ENCODE peak calls at places on chromosomes 16 and 17, in five cellular contexts. A, F, Y, T and X are unnamed samples.

GRCh38 chr17:67390646-67391480 is 13.8 kb downstream of the PITPNC1 start:
- DNase-seq in A (peak), F (peak), Y (no peak), T (peak), X (peak)

GRCh38 chr16:5448798-5449197 is 351.2 kb upstream of the EEF2KMT start:
- DNase-seq in A (no peak), F (no peak), Y (no peak), T (no peak), X (no peak)

GRCh38 chr17:67129283-67129682 is 84.9 kb downstream of the CACNG1 start:
- DNase-seq in A (peak), F (no peak), Y (no peak), T (no peak), X (no peak)

GRCh38 chr16:64751906-64752305 is 370.0 kb downstream of the CDH11 start:
- DNase-seq in A (no peak), F (no peak), Y (no peak), T (peak), X (peak)

GRCh38 chr16:62018301-62019060 is 17.8 kb downstream of the CDH8 start:
- DNase-seq in A (no peak), F (no peak), Y (no peak), T (no peak), X (no peak)

GRCh38 chr16:16045311-16045710 is 95.9 kb downstream of the ABCC1 start:
- DNase-seq in A (peak), F (no peak), Y (no peak), T (no peak), X (no peak)

GRCh38 chr17:37134050-37134449 is 185.3 kb downstream of the AATF start:
- DNase-seq in A (no peak), F (no peak), Y (no peak), T (no peak), X (no peak)

GRCh38 chr17:37107406-37108083 is 158.8 kb downstream of the AATF start:
- DNase-seq in A (no peak), F (peak), Y (no peak), T (no peak), X (peak)

GRCh38 chr17:76333673-76334505 is 19.8 kb downstream of the PRPSAP1 start:
- DNase-seq in A (no peak), F (no peak), Y (no peak), T (no peak), X (no peak)

GRCh38 chr17:79741401-79741750 is 10.6 kb downstream of the ENPP7 start:
- DNase-seq in A (no peak), F (no peak), Y (no peak), T (no peak), X (no peak)

GRCh38 chr17:46179375-46179999 is 13.7 kb downstream of the KANSL1 start:
- DNase-seq in A (no peak), F (no peak), Y (no peak), T (no peak), X (no peak)

GRCh38 chr17:62895650-62896301 is 70.3 kb upstream of the TANC2 start:
- DNase-seq in A (no peak), F (no peak), Y (no peak), T (no peak), X (peak)

GRCh38 chr17:18194394-18194793 is 10.8 kb downstream of the ALKBH5 start:
- DNase-seq in A (no peak), F (no peak), Y (no peak), T (no peak), X (no peak)

GRCh38 chr17:50209472-50210248 is 8.2 kb upstream of the COL1A1 start:
- DNase-seq in A (no peak), F (peak), Y (peak), T (peak), X (peak)

GRCh38 chr16:84027607-84028006 is 15.0 kb downstream of the SLC38A8 start:
- DNase-seq in A (no peak), F (no peak), Y (no peak), T (no peak), X (no peak)

GRCh38 chr16:22848451-22848850 is 34.5 kb downstream of the HS3ST2 start:
- DNase-seq in A (no peak), F (no peak), Y (no peak), T (no peak), X (no peak)

GRCh38 chr17:63490321-63490720 is 13.5 kb downstream of the ACE start:
- DNase-seq in A (no peak), F (no peak), Y (no peak), T (no peak), X (no peak)

GRCh38 chr17:70119545-70119944 is 44.5 kb downstream of the KCNJ16 start:
- DNase-seq in A (no peak), F (no peak), Y (no peak), T (no peak), X (no peak)

GRCh38 chr17:43734376-43734775 is 24.2 kb downstream of the SOST start:
- DNase-seq in A (no peak), F (no peak), Y (no peak), T (peak), X (peak)

GRCh38 chr17:70171159-70171558 is 1.8 kb downstream of the KCNJ2 start:
- DNase-seq in A (no peak), F (no peak), Y (no peak), T (no peak), X (no peak)

GRCh38 chr17:81580481-81580880 is 28.3 kb upstream of the FAAP100 start:
- DNase-seq in A (no peak), F (no peak), Y (no peak), T (no peak), X (no peak)

GRCh38 chr16:85052536-85052935 is 24.9 kb downstream of the KIAA0513 start:
- DNase-seq in A (no peak), F (no peak), Y (no peak), T (no peak), X (peak)

GRCh38 chr16:88424536-88425230 is 28.4 kb upstream of the ZFPM1 start:
- DNase-seq in A (no peak), F (no peak), Y (no peak), T (no peak), X (peak)

GRCh38 chr17:5234645-5235576 is at the start of gene SCIMP:
- DNase-seq in A (no peak), F (peak), Y (no peak), T (no peak), X (no peak)

GRCh38 chr17:49496183-49496865 is 1.2 kb downstream of the NGFR start:
- DNase-seq in A (peak), F (peak), Y (peak), T (no peak), X (peak)

GRCh38 chr17:64120159-64120558 is 9.8 kb downstream of the ERN1 start:
- DNase-seq in A (peak), F (no peak), Y (no peak), T (no peak), X (no peak)

GRCh38 chr17:18028684-18029540 is 10.1 kb downstream of the ATPAF2 start:
- DNase-seq in A (no peak), F (no peak), Y (no peak), T (no peak), X (no peak)

GRCh38 chr16:87713469-87714229 is 52.1 kb downstream of the KLHDC4 start:
- DNase-seq in A (no peak), F (no peak), Y (no peak), T (no peak), X (no peak)

GRCh38 chr17:39634384-39634871 is 2.5 kb upstream of the STARD3 start:
- DNase-seq in A (peak), F (no peak), Y (no peak), T (no peak), X (no peak)

GRCh38 chr17:47714773-47715396 is 18.2 kb upstream of the TBX21 start:
- DNase-seq in A (no peak), F (no peak), Y (no peak), T (no peak), X (no peak)

GRCh38 chr17:34098712-34099111 is 156.4 kb upstream of the CCL2 start:
- DNase-seq in A (no peak), F (no peak), Y (no peak), T (no peak), X (no peak)

GRCh38 chr17:15502315-15503112 is 35.1 kb upstream of the CDRT4 start:
- DNase-seq in A (peak), F (peak), Y (peak), T (peak), X (peak)

DNA sequence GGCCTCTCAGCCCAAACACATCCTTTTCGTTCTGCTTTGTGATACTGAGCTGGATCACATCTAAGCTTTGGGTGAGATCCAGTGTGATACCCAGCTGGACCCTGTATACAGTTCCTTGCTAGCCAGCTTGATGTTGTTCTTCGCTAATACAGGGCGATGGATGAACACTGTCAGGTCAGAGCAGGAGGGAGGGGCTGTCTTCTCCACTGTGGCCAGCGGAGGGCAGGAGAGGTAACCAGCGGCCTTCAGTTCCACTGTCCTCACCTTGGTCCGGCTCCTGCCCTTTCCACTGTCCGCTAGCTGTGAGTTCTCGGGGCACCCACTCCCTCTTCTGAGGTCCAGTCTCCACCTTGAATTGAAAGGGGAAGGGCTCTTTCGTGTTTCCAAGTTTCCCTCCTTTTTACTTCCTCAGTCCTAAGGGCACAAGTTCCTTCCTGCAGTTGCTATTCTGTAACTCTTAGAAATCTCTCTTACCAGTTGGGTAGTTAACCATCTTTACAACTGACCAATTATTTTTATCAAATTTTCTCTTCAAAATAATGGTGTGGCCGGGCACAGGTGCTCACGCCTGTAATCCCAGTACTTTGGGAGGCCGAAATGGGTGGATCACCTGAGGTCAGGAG is 3.0 kb upstream of the ZNF213 start:
- DNase-seq in A (peak), F (no peak), Y (no peak), T (no peak), X (no peak)
- TF ChIP-seq CTCF in A (peak), F (no peak), Y (peak), T (peak), X (peak)

GRCh38 chr16:53773150-53773846 is 69.3 kb downstream of the FTO start:
- DNase-seq in A (peak), F (peak), Y (no peak), T (no peak), X (peak)
- TF ChIP-seq CTCF in A (peak), F (peak), Y (peak), T (peak), X (peak)

DNA sequence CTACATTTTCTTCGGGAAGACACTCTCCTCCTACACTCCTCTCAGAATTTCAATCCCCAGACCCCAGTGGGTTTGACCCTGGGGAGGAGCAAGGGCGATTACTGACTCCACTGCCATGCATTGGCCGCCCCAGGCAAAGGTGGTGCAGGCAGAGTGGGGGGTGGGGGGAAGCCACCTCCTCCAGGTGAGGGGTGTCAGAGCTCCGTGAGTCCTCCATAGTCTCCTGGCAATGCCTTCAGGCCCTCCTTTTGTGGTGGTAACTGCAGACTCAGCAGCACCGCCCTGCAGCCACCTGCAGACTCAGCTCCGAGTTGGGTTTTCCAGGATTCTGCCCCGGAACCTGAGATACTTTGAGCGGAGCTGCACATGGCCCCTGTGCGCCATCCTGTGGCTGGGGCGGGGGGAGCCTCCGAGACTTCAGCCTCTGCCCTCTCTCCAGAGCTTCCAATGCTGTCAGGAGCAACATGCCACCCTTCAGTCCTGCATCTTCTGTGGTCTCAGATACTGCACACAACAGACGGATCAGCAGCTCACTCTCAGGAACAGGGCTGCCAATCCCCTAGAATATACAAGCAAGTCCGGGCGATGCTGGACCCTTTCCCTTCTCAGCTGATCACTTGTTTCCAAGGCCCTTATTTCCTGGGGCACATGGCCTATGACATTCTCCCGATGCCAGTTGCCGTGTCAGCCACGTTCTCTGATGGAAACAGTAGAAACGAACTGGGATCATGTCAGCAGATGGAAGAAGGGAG is 2.4 kb upstream of the SLC47A2 start:
- DNase-seq in A (peak), F (no peak), Y (no peak), T (no peak), X (no peak)
- TF ChIP-seq CTCF in A (peak), F (no peak), Y (peak), T (peak), X (no peak)

GRCh38 chr17:11264183-11264871 is 23.3 kb downstream of the SHISA6 start:
- DNase-seq in A (peak), F (no peak), Y (no peak), T (no peak), X (no peak)
- TF ChIP-seq CTCF in A (peak), F (no peak), Y (peak), T (no peak), X (no peak)

GRCh38 chr17:56891751-56892150 is 22.1 kb downstream of the TRIM25 start:
- DNase-seq in A (no peak), F (peak), Y (no peak), T (no peak), X (no peak)
- TF ChIP-seq CTCF in A (peak), F (peak), Y (peak), T (peak), X (no peak)

DNA sequence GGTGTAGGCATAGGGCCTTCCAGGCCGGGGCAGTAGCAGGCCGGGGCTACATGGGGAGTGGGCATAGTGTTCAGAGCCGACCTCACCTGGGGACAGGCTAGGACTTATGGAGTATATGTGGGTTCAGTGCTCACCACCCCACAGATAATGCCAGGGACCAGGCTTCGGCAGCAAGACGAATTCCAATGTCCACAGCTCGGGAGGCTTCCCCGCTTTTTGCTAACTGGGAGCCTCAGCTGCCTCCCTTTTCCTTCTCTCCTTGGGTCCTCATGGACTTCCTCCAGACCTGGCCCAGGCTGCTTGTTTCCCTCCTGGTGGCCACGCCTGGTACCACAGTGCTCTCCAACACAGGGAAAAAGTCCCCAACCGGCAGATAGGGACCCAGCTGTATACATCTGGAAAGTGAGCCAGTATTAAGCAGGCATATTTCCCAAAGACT is 20.1 kb upstream of the SLC46A1 start:
- DNase-seq in A (peak), F (no peak), Y (no peak), T (no peak), X (no peak)
- TF ChIP-seq CTCF in A (peak), F (no peak), Y (peak), T (peak), X (peak)

GRCh38 chr16:2206420-2206779 is 1.1 kb downstream of the MLST8 start:
- DNase-seq in A (no peak), F (no peak), Y (no peak), T (no peak), X (no peak)

GRCh38 chr16:2206780-2207433 is 1.7 kb downstream of the MLST8 start:
- DNase-seq in A (no peak), F (no peak), Y (no peak), T (no peak), X (no peak)

GRCh38 chr16:2204727-2205103 is 539 bp upstream of the MLST8 start:
- DNase-seq in A (no peak), F (no peak), Y (no peak), T (no peak), X (no peak)

GRCh38 chr16:2205967-2206313 is 686 bp downstream of the MLST8 start:
- DNase-seq in A (no peak), F (no peak), Y (no peak), T (no peak), X (no peak)

GRCh38 chr16:2205104-2205966 is at the start of gene MLST8:
- DNase-seq in A (peak), F (peak), Y (peak), T (peak), X (peak)
- TF ChIP-seq CTCF in A (no peak), F (no peak), Y (peak), T (no peak), X (no peak)

DNA sequence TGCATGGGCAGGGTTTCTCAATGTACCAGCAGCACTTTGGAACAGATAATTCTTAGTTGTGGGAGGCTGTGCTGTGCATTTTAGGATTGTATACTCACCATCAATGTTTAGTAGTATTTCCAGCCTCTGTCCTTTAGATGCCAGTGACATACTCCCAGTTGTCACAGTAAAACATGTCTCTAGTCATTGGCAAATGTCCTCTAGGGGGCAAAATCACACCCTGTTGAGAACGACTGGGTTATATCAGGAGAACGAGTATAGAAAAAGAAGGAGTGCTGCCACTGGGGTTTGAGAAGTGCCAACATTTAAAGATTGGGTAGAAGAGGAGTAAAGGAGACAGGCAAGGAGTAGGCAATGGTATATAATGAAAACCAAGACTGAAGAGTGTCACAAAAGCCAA is 37.9 kb upstream of the SMIM36 start:
- DNase-seq in A (peak), F (no peak), Y (no peak), T (no peak), X (no peak)
- TF ChIP-seq CTCF in A (peak), F (no peak), Y (no peak), T (peak), X (no peak)

GRCh38 chr16:66925322-66925840 is at the start of gene RRAD:
- DNase-seq in A (no peak), F (peak), Y (no peak), T (no peak), X (no peak)
- TF ChIP-seq CTCF in A (no peak), F (no peak), Y (no peak), T (no peak), X (no peak)